ENCODE peak calls at places on chromosomes 7 and 10, in seven cellular contexts. E, S, L, J, V, H and G are unnamed samples.

GRCh38 chr10:17147884-17148494 is 18.4 kb upstream of the CUBN start:
- DNase-seq in E (no peak), S (peak), L (no peak), J (no peak), V (no peak), H (no peak), G (no peak)

GRCh38 chr7:24828871-24829661 is 71.8 kb upstream of the GSDME start:
- DNase-seq in E (no peak), S (no peak), L (no peak), J (peak), V (no peak), H (no peak), G (no peak)

GRCh38 chr10:79938728-79939380 is 10.1 kb downstream of the SFTPD start:
- DNase-seq in E (no peak), S (peak), L (peak), J (no peak), V (peak), H (peak), G (no peak)

GRCh38 chr7:39934132-39934531 is 15.9 kb upstream of the CDK13 start:
- DNase-seq in E (no peak), S (no peak), L (no peak), J (no peak), V (no peak), H (no peak), G (no peak)

GRCh38 chr10:11609052-11609451 is 2.4 kb downstream of the USP6NL start:
- DNase-seq in E (no peak), S (no peak), L (no peak), J (no peak), V (no peak), H (no peak), G (no peak)

GRCh38 chr7:149469806-149470205 is 8.9 kb upstream of the ZNF777 start:
- DNase-seq in E (no peak), S (no peak), L (no peak), J (no peak), V (no peak), H (no peak), G (no peak)

GRCh38 chr7:96224682-96225081 is 97.2 kb downstream of the SLC25A13 start:
- DNase-seq in E (no peak), S (no peak), L (peak), J (no peak), V (no peak), H (no peak), G (no peak)

GRCh38 chr7:31791881-31792280 is 104.9 kb downstream of the PPP1R17 start:
- DNase-seq in E (no peak), S (no peak), L (no peak), J (peak), V (no peak), H (no peak), G (no peak)

GRCh38 chr7:8783229-8783628 is 349.8 kb downstream of the NXPH1 start:
- DNase-seq in E (no peak), S (no peak), L (no peak), J (no peak), V (no peak), H (no peak), G (no peak)

GRCh38 chr10:98425511-98426352 is 10.8 kb upstream of the PYROXD2 start:
- DNase-seq in E (no peak), S (peak), L (peak), J (peak), V (no peak), H (no peak), G (peak)

DNA sequence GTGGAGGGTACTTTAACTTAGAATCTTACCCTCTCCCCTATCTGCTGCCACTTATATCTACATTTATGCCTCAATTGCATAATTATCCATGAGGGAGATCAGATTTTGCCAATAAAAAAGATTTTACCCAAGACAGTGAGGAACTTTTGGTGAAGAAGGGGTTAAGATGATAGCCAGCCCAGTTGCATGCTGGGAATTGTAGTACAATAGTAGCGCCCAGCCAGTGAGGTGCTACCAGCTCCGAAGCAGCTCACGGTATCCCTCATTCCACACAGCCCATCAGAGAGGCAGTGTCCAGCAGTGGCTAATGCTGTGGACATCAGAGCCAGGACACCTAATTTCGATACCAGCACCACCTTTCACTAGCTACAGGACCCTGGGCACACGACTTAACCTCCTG is 5.9 kb upstream of the LGI1 start:
- DNase-seq in E (no peak), S (peak), L (peak), J (peak), V (no peak), H (no peak), G (no peak)
- H3K4me3 ChIP-seq in E (no peak), S (no peak), L (peak), J (peak), V (peak), H (no peak), G (no peak)

DNA sequence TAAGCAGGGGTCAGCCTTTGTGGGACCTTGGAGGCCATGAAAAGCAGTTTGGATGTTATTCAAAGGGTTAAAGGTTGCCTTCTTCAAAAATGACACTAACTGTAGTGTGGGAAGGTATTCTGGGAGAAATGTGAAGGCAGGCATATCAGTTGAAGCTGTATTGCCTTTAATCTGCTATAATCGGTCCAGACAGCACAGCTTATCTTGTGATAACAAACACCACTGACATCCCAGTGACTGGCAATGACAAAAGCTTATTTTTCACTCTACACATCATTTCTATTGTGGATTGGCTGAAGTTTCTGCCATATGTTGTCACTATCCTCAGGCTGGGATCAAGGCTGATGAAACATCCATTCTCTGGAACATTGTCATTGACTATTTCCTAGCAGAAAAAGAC is 1149.2 kb downstream of the GRM8 start:
- DNase-seq in E (no peak), S (no peak), L (no peak), J (no peak), V (no peak), H (no peak), G (no peak)
- TF ChIP-seq CTCF in E (no peak), S (no peak), L (no peak), J (no peak), V (no peak), H (no peak), G (no peak)

GRCh38 chr7:29565186-29565540 is 1.5 kb downstream of the PRR15 start:
- DNase-seq in E (no peak), S (no peak), L (no peak), J (peak), V (no peak), H (no peak), G (no peak)
- H3K4me3 ChIP-seq in E (peak), S (peak), L (peak), J (peak), V (peak), H (peak), G (peak)

DNA sequence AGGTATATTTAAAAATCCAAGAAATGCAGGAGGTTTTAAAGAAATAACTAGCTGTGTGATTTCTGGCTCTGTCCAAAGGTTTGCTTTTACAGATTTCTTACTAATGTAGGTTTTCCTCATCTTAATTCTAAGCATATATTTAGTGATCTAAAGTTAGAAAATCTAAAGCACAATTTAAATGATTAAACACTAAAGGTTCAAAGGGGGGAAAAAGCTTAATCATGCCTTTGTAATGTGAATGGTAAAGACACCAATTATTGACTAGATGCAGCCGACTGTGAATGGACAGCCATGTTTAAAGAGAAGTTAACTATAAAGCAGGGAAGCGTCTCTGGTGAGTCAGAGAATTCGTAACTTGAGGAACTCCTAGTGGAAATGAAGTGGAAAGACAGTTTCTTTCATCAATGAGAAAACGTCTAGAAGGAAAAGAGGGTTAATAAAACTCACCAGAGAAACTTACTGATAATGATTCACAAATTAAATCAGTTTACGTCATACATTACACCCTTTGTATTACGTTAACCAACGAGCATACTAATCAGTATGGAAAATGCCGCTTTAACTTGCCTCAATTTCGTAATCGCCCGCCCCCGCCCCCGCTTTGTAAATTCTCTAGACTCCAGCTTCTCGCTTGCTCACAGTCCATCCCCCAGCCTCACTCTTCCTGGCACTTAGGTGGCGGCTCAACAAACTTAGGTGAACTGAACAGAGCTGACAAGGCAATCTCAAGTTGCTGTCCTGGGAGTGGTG is 1.1 kb upstream of the HBP1 start:
- DNase-seq in E (peak), S (peak), L (no peak), J (peak), V (no peak), H (peak), G (no peak)
- TF ChIP-seq CTCF in E (peak), S (peak), L (peak), J (peak), V (peak), H (peak), G (peak)